ENCODE peak calls at places on chromosomes 11 and 22, in six cellular contexts. One of them, this sample, is unnamed.

GRCh38 chr11:134158023-134158422 is 65.7 kb downstream of the NCAPD3 start:
- DNase-seq in NCI-H146: no peak
- DNase-seq in activated CD4-positive, alpha-beta T cell treated with anti-CD3 and anti-CD28 coated beads, Interleukin-2, amount 10 ng/mL, durations not matched to agents 7 days and 5 days: no peak
- DNase-seq in EH: no peak
- DNase-seq in HFF-Myc: no peak
- DNase-seq in heart right ventricle: no peak
- DNase-seq in this sample: no peak

GRCh38 chr22:32661737-32662586 is 139.5 kb upstream of the TIMP3 start:
- DNase-seq in NCI-H146: no peak
- DNase-seq in activated CD4-positive, alpha-beta T cell treated with anti-CD3 and anti-CD28 coated beads, Interleukin-2, amount 10 ng/mL, durations not matched to agents 7 days and 5 days: no peak
- DNase-seq in EH: peak
- DNase-seq in HFF-Myc: peak
- DNase-seq in heart right ventricle: no peak
- DNase-seq in this sample: no peak

GRCh38 chr22:19514831-19515565 is 9.2 kb downstream of the CLDN5 start:
- DNase-seq in NCI-H146: peak
- DNase-seq in activated CD4-positive, alpha-beta T cell treated with anti-CD3 and anti-CD28 coated beads, Interleukin-2, amount 10 ng/mL, durations not matched to agents 7 days and 5 days: no peak
- DNase-seq in EH: no peak
- DNase-seq in HFF-Myc: no peak
- DNase-seq in heart right ventricle: no peak
- DNase-seq in this sample: no peak

GRCh38 chr22:36246718-36247117 is 6.2 kb upstream of the APOL1 start:
- DNase-seq in NCI-H146: no peak
- DNase-seq in activated CD4-positive, alpha-beta T cell treated with anti-CD3 and anti-CD28 coated beads, Interleukin-2, amount 10 ng/mL, durations not matched to agents 7 days and 5 days: no peak
- DNase-seq in EH: no peak
- DNase-seq in HFF-Myc: no peak
- DNase-seq in heart right ventricle: no peak
- DNase-seq in this sample: no peak

GRCh38 chr11:77223797-77224196 is 77.7 kb downstream of the GDPD4 start:
- DNase-seq in NCI-H146: no peak
- DNase-seq in activated CD4-positive, alpha-beta T cell treated with anti-CD3 and anti-CD28 coated beads, Interleukin-2, amount 10 ng/mL, durations not matched to agents 7 days and 5 days: no peak
- DNase-seq in EH: no peak
- DNase-seq in HFF-Myc: no peak
- DNase-seq in heart right ventricle: no peak
- DNase-seq in this sample: no peak

GRCh38 chr22:30694171-30694637 is 470 bp upstream of the OSBP2 start:
- DNase-seq in NCI-H146: peak
- DNase-seq in activated CD4-positive, alpha-beta T cell treated with anti-CD3 and anti-CD28 coated beads, Interleukin-2, amount 10 ng/mL, durations not matched to agents 7 days and 5 days: peak
- DNase-seq in EH: peak
- DNase-seq in HFF-Myc: no peak
- DNase-seq in heart right ventricle: peak
- DNase-seq in this sample: no peak

GRCh38 chr22:19523240-19524169 is 705 bp downstream of the CLDN5 start:
- DNase-seq in NCI-H146: no peak
- DNase-seq in activated CD4-positive, alpha-beta T cell treated with anti-CD3 and anti-CD28 coated beads, Interleukin-2, amount 10 ng/mL, durations not matched to agents 7 days and 5 days: no peak
- DNase-seq in EH: peak
- DNase-seq in HFF-Myc: no peak
- DNase-seq in heart right ventricle: no peak
- DNase-seq in this sample: no peak

GRCh38 chr11:109264128-109264527 is 157.9 kb upstream of the C11orf87 start:
- DNase-seq in NCI-H146: no peak
- DNase-seq in activated CD4-positive, alpha-beta T cell treated with anti-CD3 and anti-CD28 coated beads, Interleukin-2, amount 10 ng/mL, durations not matched to agents 7 days and 5 days: no peak
- DNase-seq in EH: no peak
- DNase-seq in HFF-Myc: no peak
- DNase-seq in heart right ventricle: no peak
- DNase-seq in this sample: no peak

GRCh38 chr11:62538470-62539237 is 8.0 kb downstream of the AHNAK start:
- DNase-seq in NCI-H146: peak
- DNase-seq in activated CD4-positive, alpha-beta T cell treated with anti-CD3 and anti-CD28 coated beads, Interleukin-2, amount 10 ng/mL, durations not matched to agents 7 days and 5 days: no peak
- DNase-seq in EH: no peak
- DNase-seq in HFF-Myc: no peak
- DNase-seq in heart right ventricle: no peak
- DNase-seq in this sample: no peak

GRCh38 chr11:123235687-123236261 is 40.7 kb upstream of the CLMP start:
- DNase-seq in NCI-H146: no peak
- DNase-seq in activated CD4-positive, alpha-beta T cell treated with anti-CD3 and anti-CD28 coated beads, Interleukin-2, amount 10 ng/mL, durations not matched to agents 7 days and 5 days: no peak
- DNase-seq in EH: peak
- DNase-seq in HFF-Myc: no peak
- DNase-seq in heart right ventricle: no peak
- DNase-seq in this sample: no peak

GRCh38 chr22:38834991-38835390 is 8.8 kb downstream of the NPTXR start:
- DNase-seq in NCI-H146: no peak
- DNase-seq in activated CD4-positive, alpha-beta T cell treated with anti-CD3 and anti-CD28 coated beads, Interleukin-2, amount 10 ng/mL, durations not matched to agents 7 days and 5 days: no peak
- DNase-seq in EH: no peak
- DNase-seq in HFF-Myc: no peak
- DNase-seq in heart right ventricle: no peak
- DNase-seq in this sample: no peak